ENCODE peak calls at places on chromosome 13, in six cellular contexts. U is RWPE1, A is endothelial cell of umbilical vein, G is foreskin keratinocyte, Z is uterus, L is dorsolateral prefrontal cortex. Q is an unnamed sample.

GRCh38 chr13:99585609-99586008 is 84.3 kb downstream of the TM9SF2 start:
- DNase-seq in U (no peak), A (no peak), G (no peak), Z (no peak), L (no peak), Q (no peak)

GRCh38 chr13:75512253-75512652 is 25.4 kb downstream of the COMMD6 start:
- DNase-seq in U (no peak), A (no peak), G (no peak), Z (no peak), L (no peak), Q (no peak)

GRCh38 chr13:29125145-29125933 is 305.2 kb downstream of the MTUS2 start:
- DNase-seq in U (no peak), A (no peak), G (no peak), Z (no peak), L (no peak), Q (no peak)

GRCh38 chr13:20703785-20704458 is 423 bp downstream of the IL17D start:
- DNase-seq in U (peak; percentile 88), A (peak; percentile 66), G (peak; percentile 42), Z (peak; percentile 53), L (peak; percentile 58), Q (peak; percentile 85)

GRCh38 chr13:42458193-42458592 is 115.8 kb upstream of the TNFSF11 start:
- DNase-seq in U (no peak), A (no peak), G (no peak), Z (no peak), L (no peak), Q (no peak)

GRCh38 chr13:39144941-39145533 is 106.8 kb downstream of the NHLRC3 start:
- DNase-seq in U (peak; percentile 65), A (peak; percentile 65), G (peak; percentile 53), Z (peak; percentile 61), L (peak; percentile 44), Q (peak; percentile 49)

GRCh38 chr13:103640617-103641016 is 574.4 kb upstream of the SLC10A2 start:
- DNase-seq in U (no peak), A (no peak), G (peak; percentile 61), Z (no peak), L (no peak), Q (no peak)

GRCh38 chr13:75836441-75836840 is 200.3 kb downstream of the LMO7 start:
- DNase-seq in U (no peak), A (no peak), G (no peak), Z (no peak), L (no peak), Q (no peak)

GRCh38 chr13:32024750-32025149 is 6.8 kb upstream of the FRY start:
- DNase-seq in U (no peak), A (no peak), G (no peak), Z (no peak), L (no peak), Q (no peak)

GRCh38 chr13:27619711-27620376 is 485 bp downstream of the LNX2 start:
- DNase-seq in U (no peak), A (peak; percentile 56), G (peak; percentile 42), Z (peak; percentile 37), L (no peak), Q (no peak)

GRCh38 chr13:67229438-67230242 is 496 bp downstream of the PCDH9 start:
- DNase-seq in U (no peak), A (no peak), G (peak; percentile 32), Z (no peak), L (no peak), Q (no peak)

GRCh38 chr13:28258401-28258800 is 120.1 kb downstream of the PAN3 start:
- DNase-seq in U (no peak), A (peak; percentile 87), G (no peak), Z (no peak), L (no peak), Q (no peak)

GRCh38 chr13:75687145-75687763 is 51.1 kb downstream of the LMO7 start:
- DNase-seq in U (no peak), A (peak; percentile 41), G (peak; percentile 31), Z (no peak), L (no peak), Q (no peak)

GRCh38 chr13:99777873-99778272 is 193.7 kb downstream of the ZIC5 start:
- DNase-seq in U (no peak), A (no peak), G (no peak), Z (no peak), L (no peak), Q (no peak)

GRCh38 chr13:109212630-109213029 is 573.8 kb downstream of the IRS2 start:
- DNase-seq in U (no peak), A (no peak), G (no peak), Z (no peak), L (no peak), Q (no peak)

GRCh38 chr13:57858376-57858775 is 226.8 kb downstream of the PCDH17 start:
- DNase-seq in U (no peak), A (no peak), G (no peak), Z (no peak), L (no peak), Q (no peak)

GRCh38 chr13:93289842-93290241 is 63.2 kb downstream of the GPC6 start:
- DNase-seq in U (no peak), A (no peak), G (no peak), Z (no peak), L (no peak), Q (no peak)

GRCh38 chr13:50650936-50651638 is 192.4 kb downstream of the DLEU7 start:
- DNase-seq in U (no peak), A (peak; percentile 79), G (no peak), Z (no peak), L (no peak), Q (no peak)

GRCh38 chr13:50069255-50069654 is 54.0 kb downstream of the KCNRG start:
- DNase-seq in U (no peak), A (no peak), G (no peak), Z (no peak), L (no peak), Q (no peak)

GRCh38 chr13:52906122-52906903 is 57.9 kb upstream of the PCDH8 start:
- DNase-seq in U (no peak), A (no peak), G (no peak), Z (no peak), L (no peak), Q (no peak)

GRCh38 chr13:99580500-99581268 is 79.4 kb downstream of the TM9SF2 start:
- DNase-seq in U (no peak), A (no peak), G (no peak), Z (no peak), L (no peak), Q (no peak)

GRCh38 chr13:107881362-107881761 is 334.0 kb downstream of the LIG4 start:
- DNase-seq in U (no peak), A (no peak), G (no peak), Z (no peak), L (no peak), Q (no peak)

GRCh38 chr13:51420681-51421476 is 32.0 kb downstream of the INTS6 start:
- DNase-seq in U (no peak), A (no peak), G (no peak), Z (no peak), L (no peak), Q (no peak)

GRCh38 chr13:101691326-101691725 is 238.9 kb downstream of the ITGBL1 start:
- DNase-seq in U (no peak), A (no peak), G (no peak), Z (no peak), L (no peak), Q (no peak)

GRCh38 chr13:54989418-54989817 is 1960.8 kb downstream of the OLFM4 start:
- DNase-seq in U (no peak), A (no peak), G (no peak), Z (no peak), L (no peak), Q (no peak)

GRCh38 chr13:86002921-86003488 is 203.8 kb upstream of the SLITRK6 start:
- DNase-seq in U (no peak), A (no peak), G (no peak), Z (no peak), L (no peak), Q (no peak)

GRCh38 chr13:72403396-72404010 is 323.9 kb downstream of the MZT1 start:
- DNase-seq in U (no peak), A (no peak), G (peak; percentile 34), Z (no peak), L (no peak), Q (no peak)

GRCh38 chr13:43229506-43229905 is 206.1 kb downstream of the DNAJC15 start:
- DNase-seq in U (no peak), A (no peak), G (peak; percentile 17), Z (no peak), L (no peak), Q (no peak)

GRCh38 chr13:94660695-94661324 is 51.5 kb downstream of the SOX21 start:
- DNase-seq in U (no peak), A (peak; percentile 36), G (no peak), Z (no peak), L (no peak), Q (no peak)
- TF ChIP-seq CTCF in U (no peak), A (peak; percentile 19), G (peak; percentile 56), Z (no peak), L (peak; percentile 36), Q (no peak)

DNA sequence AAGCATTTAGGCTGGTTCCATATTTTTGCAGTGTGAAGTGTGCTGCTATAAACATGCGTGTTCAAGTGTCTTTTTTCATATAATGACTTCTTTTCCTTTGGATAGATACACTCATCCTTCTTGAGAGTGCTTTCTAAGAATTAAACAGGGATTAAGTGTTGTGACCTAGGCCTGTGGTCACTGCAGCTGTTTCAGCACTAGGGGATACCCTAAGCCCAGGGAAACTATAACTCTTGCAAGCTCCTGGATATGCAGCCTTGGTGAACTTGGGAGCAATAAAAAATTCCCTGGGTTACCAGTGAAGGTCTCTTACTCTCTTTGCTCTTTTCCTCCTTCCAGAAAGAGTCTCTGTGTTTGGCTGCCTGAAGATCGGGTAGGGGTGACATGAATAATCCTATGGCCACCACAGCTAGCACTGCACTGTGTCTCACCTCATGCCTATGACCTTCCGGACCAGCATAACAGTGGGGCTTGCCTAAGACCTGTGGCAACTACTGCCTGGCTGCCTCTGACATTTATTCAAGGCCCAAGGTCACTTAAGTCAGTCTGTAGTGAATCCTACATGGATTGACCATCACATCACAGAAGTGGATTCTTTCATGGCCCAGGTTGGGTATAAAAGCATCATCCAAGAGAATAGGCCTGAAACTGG is 799.7 kb downstream of the DACH1 start:
- DNase-seq in U (no peak), A (peak; percentile 35), G (no peak), Z (no peak), L (no peak), Q (no peak)
- TF ChIP-seq CTCF in U (no peak), A (no peak), G (no peak), Z (no peak), L (no peak), Q (no peak)

GRCh38 chr13:55999709-56000108 is 1141.0 kb upstream of the PRR20A start:
- DNase-seq in U (no peak), A (no peak), G (no peak), Z (no peak), L (no peak), Q (no peak)
- TF ChIP-seq CTCF in U (no peak), A (no peak), G (no peak), Z (no peak), L (no peak), Q (no peak)

GRCh38 chr13:48547663-48548092 is 14.8 kb upstream of the RCBTB2 start:
- DNase-seq in U (no peak), A (no peak), G (no peak), Z (no peak), L (no peak), Q (no peak)

GRCh38 chr13:48539550-48539949 is 6.7 kb upstream of the RCBTB2 start:
- DNase-seq in U (no peak), A (no peak), G (no peak), Z (no peak), L (no peak), Q (no peak)

GRCh38 chr13:48542138-48542537 is 9.3 kb upstream of the RCBTB2 start:
- DNase-seq in U (no peak), A (no peak), G (no peak), Z (no peak), L (no peak), Q (no peak)

GRCh38 chr13:48545608-48546007 is 12.7 kb upstream of the RCBTB2 start:
- DNase-seq in U (no peak), A (no peak), G (no peak), Z (no peak), L (no peak), Q (no peak)

GRCh38 chr13:48542581-48543341 is 9.9 kb upstream of the RCBTB2 start:
- DNase-seq in U (no peak), A (peak; percentile 86), G (no peak), Z (peak; percentile 47), L (no peak), Q (no peak)
- TF ChIP-seq CTCF in U (no peak), A (no peak), G (peak; percentile 20), Z (no peak), L (no peak), Q (no peak)